ENCODE peak calls at places on chromosomes 11 and 22, in eight cellular contexts. X is coronary artery, S is left ventricle myocardium inferior, G is tibial artery, N is esophagus squamous epithelium, V is A549, M is OCI-LY7, J is endodermal cell. Y is an unnamed sample.

GRCh38 chr11:123838659-123839058 is 32.5 kb upstream of the OR6M1 start:
- DNase-seq in J (no peak), V (no peak), M (no peak), N (no peak), S (no peak), G (no peak), X (no peak), Y (no peak)

GRCh38 chr11:102099755-102100154 is 10.5 kb upstream of the YAP1 start:
- DNase-seq in M (no peak), S (no peak), V (no peak), J (no peak), X (no peak), N (no peak), G (no peak), Y (no peak)

GRCh38 chr11:16843307-16843706 is 104.9 kb downstream of the C11orf58 start:
- DNase-seq in X (no peak), N (no peak), M (no peak), S (no peak), G (no peak), V (no peak), J (no peak), Y (no peak)

GRCh38 chr11:33899383-33900037 is 7.6 kb upstream of the LMO2 start:
- DNase-seq in M (no peak), N (peak; percentile 11), X (peak; percentile 83), J (no peak), S (peak; percentile 81), V (peak; percentile 53), G (peak; percentile 90), Y (peak; percentile 79)

GRCh38 chr11:76579047-76579751 is 91.3 kb downstream of the LRRC32 start:
- DNase-seq in N (no peak), J (peak; percentile 69), M (peak; percentile 41), G (peak; percentile 63), S (peak; percentile 63), X (peak; percentile 89), V (no peak), Y (peak; percentile 41)

GRCh38 chr22:46079861-46080821 is 70.2 kb upstream of the PPARA start:
- DNase-seq in G (peak; percentile 87), J (no peak), X (peak; percentile 96), S (peak; percentile 75), M (no peak), N (no peak), V (no peak), Y (peak; percentile 76)

GRCh38 chr11:50174189-50174588 is 141.5 kb downstream of the OR4C45 start:
- DNase-seq in S (no peak), X (no peak), G (no peak), J (no peak), N (no peak), M (no peak), V (no peak), Y (no peak)

GRCh38 chr22:17578129-17578754 is 14.9 kb downstream of the SLC25A18 start:
- DNase-seq in N (no peak), X (no peak), V (no peak), S (peak; percentile 59), G (peak; percentile 48), J (no peak), M (no peak), Y (no peak)

GRCh38 chr22:44364750-44365118 is 52.0 kb upstream of the SHISAL1 start:
- DNase-seq in N (no peak), G (no peak), J (peak; percentile 41), S (peak; percentile 34), X (peak; percentile 79), M (no peak), V (no peak), Y (no peak)

DNA sequence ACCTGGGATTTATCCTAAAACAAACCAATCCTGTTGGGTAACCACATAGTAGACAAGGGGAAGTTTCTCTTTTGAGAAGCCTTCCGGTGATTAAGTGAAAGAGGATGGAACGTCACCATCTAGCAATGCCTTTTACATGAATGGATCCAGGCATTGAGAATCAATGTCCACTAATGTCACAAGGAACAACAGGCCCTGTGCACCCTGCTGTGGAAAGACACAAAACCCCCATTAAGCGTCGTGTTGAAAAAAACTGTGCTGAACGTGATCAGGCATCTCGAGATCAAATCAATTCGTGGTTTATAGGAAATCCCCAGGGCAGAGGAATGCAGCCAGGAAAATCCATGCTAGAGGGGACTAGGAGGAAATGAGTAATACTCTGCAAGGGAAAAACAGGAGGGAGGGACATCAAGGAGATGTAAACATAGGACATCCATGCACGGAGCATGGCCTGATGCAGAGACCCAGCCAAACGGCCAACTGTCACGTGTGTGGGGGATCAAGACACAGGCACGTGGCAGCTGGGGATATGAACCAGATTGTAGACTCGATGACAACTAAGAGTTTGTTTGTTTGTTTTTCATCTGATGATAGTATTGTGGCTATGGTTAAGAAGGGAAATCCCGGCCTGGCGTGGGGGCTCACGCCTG is 38.6 kb upstream of the CARS1 start:
- DNase-seq in X (no peak), V (peak; percentile 28), S (no peak), M (no peak), G (peak; percentile 52), N (no peak), J (no peak), Y (no peak)
- H3K4me3 ChIP-seq in X (no peak overlapping the region), V (no peak overlapping the region), S (no peak overlapping the region), M (no peak overlapping the region), G (no peak overlapping the region), N (no peak overlapping the region), J (no peak overlapping the region), Y (no peak overlapping the region)

GRCh38 chr11:112058103-112058502 is 15.7 kb downstream of the PIH1D2 start:
- DNase-seq in M (no peak), V (no peak), G (no peak), X (no peak), S (no peak), N (no peak), J (no peak), Y (no peak)
- H3K27ac ChIP-seq in M (no peak overlapping the region), V (no peak overlapping the region), G (no peak overlapping the region), X (no peak overlapping the region), S (no peak overlapping the region), N (no peak overlapping the region), J (no peak overlapping the region), Y (no peak overlapping the region)

GRCh38 chr11:6321356-6321755 is 1.1 kb upstream of the CAVIN3 start:
- DNase-seq in N (no peak), J (peak; percentile 51), G (peak; percentile 48), V (no peak), S (peak; percentile 24), X (peak; percentile 75), M (no peak), Y (no peak)

GRCh38 chr11:6321961-6322362 is 1.7 kb upstream of the CAVIN3 start:
- DNase-seq in J (peak; percentile 50), S (no peak), X (no peak), N (no peak), V (no peak), M (no peak), G (no peak), Y (no peak)

GRCh38 chr11:6326303-6326702 is 6.0 kb upstream of the CAVIN3 start:
- DNase-seq in X (no peak), G (no peak), N (no peak), J (peak; percentile 49), S (no peak), V (no peak), M (no peak), Y (no peak)

GRCh38 chr11:6320411-6321207 is at the start of gene CAVIN3:
- DNase-seq in N (peak; percentile 27), M (no peak), V (peak; percentile 23), G (peak; percentile 90), J (peak; percentile 93), X (peak; percentile 94), S (peak; percentile 90), Y (peak; percentile 57)

DNA sequence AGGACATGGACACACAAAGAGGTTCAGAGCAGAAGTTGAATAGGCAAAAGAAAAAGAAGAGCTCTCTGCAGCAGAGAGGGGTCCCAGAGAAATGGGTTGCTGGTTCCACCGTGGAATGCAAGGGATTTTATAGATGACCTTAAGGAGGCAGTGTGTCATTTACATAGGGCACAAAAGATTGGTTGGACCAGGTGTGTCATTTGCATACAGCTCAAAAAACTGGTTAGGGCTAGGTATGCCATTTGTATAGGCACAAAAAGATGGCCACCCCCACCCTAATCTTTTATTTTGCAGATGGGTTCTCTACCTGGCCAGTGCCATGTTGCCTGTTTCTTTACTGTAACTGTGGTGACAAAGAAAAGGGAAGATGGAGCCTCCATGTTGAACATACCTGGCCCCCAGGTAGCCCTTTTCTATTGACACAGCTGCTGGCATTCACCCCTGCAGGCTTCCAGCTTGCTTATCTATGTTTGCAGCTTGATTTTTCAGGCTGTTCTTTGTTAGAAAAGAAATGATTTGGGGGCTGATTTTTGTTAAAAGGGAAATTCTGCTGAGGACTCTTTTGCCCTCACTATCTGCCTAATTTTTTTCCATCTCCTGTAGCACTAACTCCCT is 3.1 kb upstream of the CAVIN3 start:
- DNase-seq in N (no peak), X (no peak), S (no peak), J (peak; percentile 62), V (no peak), M (no peak), G (no peak), Y (no peak)
- H3K4me3 ChIP-seq in N (no peak overlapping the region), X (no peak overlapping the region), S (no peak overlapping the region), J (peak overlapping the region; percentile 48), V (no peak overlapping the region), M (no peak overlapping the region), G (no peak overlapping the region), Y (no peak overlapping the region)

DNA sequence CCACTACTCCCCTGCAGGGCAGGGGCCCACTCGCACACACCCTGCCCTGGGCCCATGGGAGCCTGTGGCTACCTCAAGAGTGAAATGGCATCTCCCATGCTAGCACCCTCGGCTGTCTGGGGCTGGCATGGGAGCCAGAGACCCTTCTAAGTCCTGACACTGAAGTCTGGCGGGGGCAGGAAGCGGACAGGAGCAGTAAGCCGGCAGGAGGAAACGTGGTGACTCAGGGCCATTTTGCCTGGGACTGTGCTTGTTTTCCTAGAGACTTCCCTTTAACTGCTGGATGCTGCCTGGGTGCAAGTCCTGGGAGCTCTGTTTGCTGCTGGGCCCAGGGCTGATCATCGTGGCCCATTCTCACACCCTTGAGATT is 16.8 kb downstream of the RELT start:
- DNase-seq in M (no peak), J (no peak), V (no peak), S (no peak), X (no peak), G (no peak), N (no peak), Y (no peak)
- H3K27ac ChIP-seq in M (no peak overlapping the region), J (no peak overlapping the region), V (no peak overlapping the region), S (no peak overlapping the region), X (no peak overlapping the region), G (no peak overlapping the region), N (no peak overlapping the region), Y (no peak overlapping the region)

Y was measured in thoracic aorta.